ENCODE peak calls at places on chromosomes 5 and 9, in four cellular contexts. One of them, this sample, is unnamed.
A peak's percentile ranks its signal among the peaks of the same experiment; 100 is the strongest.

GRCh38 chr9:77926314-77926959 is 105.2 kb downstream of the GNAQ start:
- DNase-seq in HepG2: no peak
- DNase-seq in A549: peak; percentile 31
- DNase-seq in endothelial cell of umbilical vein: peak; percentile 73
- DNase-seq in this sample: no peak

GRCh38 chr5:135977375-135977928 is 22.7 kb upstream of the LECT2 start:
- DNase-seq in HepG2: no peak
- DNase-seq in A549: peak; percentile 95
- DNase-seq in endothelial cell of umbilical vein: peak; percentile 85
- DNase-seq in this sample: peak; percentile 81

GRCh38 chr9:107624216-107624948 is 134.8 kb upstream of the KLF4 start:
- DNase-seq in HepG2: no peak
- DNase-seq in A549: peak; percentile 30
- DNase-seq in endothelial cell of umbilical vein: no peak
- DNase-seq in this sample: no peak

GRCh38 chr9:121886759-121887485 is 206.2 kb downstream of the TTLL11 start:
- DNase-seq in HepG2: no peak
- DNase-seq in A549: no peak
- DNase-seq in endothelial cell of umbilical vein: no peak
- DNase-seq in this sample: no peak

GRCh38 chr9:91253488-91253887 is 108.2 kb downstream of the AUH start:
- DNase-seq in HepG2: peak; percentile 7
- DNase-seq in A549: peak; percentile 17
- DNase-seq in endothelial cell of umbilical vein: no peak
- DNase-seq in this sample: peak; percentile 42

GRCh38 chr5:147509041-147509709 is 693 bp downstream of the DPYSL3 start:
- DNase-seq in HepG2: no peak
- DNase-seq in A549: no peak
- DNase-seq in endothelial cell of umbilical vein: no peak
- DNase-seq in this sample: no peak

GRCh38 chr9:72843525-72844439 is 109.1 kb downstream of the ALDH1A1 start:
- DNase-seq in HepG2: peak; percentile 74
- DNase-seq in A549: peak; percentile 77
- DNase-seq in endothelial cell of umbilical vein: no peak
- DNase-seq in this sample: no peak

GRCh38 chr5:54981928-54982327 is 3.5 kb downstream of the ESM1 start:
- DNase-seq in HepG2: no peak
- DNase-seq in A549: no peak
- DNase-seq in endothelial cell of umbilical vein: peak; percentile 34
- DNase-seq in this sample: no peak

DNA sequence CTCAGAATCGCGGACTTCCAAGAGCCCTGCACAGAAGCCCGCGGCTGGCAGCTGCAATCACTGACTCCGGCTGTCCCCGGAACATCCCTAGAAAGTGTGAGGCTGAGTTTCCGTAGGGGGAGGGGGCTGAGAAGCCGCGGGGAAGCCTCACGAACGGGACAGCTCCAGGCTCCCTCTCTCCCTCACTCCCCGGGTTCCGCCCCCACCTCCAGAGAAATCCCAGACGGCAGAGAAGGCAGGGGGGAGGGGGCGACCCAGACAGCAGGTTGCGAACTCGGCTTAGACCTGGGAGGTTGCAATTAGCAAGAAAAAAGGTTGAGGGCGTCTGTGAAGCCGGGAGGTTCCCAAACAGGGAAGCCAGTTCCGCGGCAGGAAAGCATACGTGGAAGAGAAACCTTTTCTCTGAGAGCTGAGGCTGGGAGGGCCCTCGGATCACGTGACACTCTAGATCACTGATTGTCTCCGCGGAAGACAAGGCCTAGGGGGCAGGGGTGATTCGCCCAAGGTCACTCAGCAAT is 73.8 kb upstream of the CPLX2 start:
- DNase-seq in HepG2: peak; percentile 40
- DNase-seq in A549: peak; percentile 39
- DNase-seq in endothelial cell of umbilical vein: no peak
- DNase-seq in this sample: no peak
- H3K4me3 ChIP-seq in HepG2: peak overlapping the region; percentile 50
- H3K4me3 ChIP-seq in A549: peak overlapping the region; percentile 53
- H3K4me3 ChIP-seq in endothelial cell of umbilical vein: no peak overlapping the region
- H3K4me3 ChIP-seq in this sample: no peak overlapping the region

DNA sequence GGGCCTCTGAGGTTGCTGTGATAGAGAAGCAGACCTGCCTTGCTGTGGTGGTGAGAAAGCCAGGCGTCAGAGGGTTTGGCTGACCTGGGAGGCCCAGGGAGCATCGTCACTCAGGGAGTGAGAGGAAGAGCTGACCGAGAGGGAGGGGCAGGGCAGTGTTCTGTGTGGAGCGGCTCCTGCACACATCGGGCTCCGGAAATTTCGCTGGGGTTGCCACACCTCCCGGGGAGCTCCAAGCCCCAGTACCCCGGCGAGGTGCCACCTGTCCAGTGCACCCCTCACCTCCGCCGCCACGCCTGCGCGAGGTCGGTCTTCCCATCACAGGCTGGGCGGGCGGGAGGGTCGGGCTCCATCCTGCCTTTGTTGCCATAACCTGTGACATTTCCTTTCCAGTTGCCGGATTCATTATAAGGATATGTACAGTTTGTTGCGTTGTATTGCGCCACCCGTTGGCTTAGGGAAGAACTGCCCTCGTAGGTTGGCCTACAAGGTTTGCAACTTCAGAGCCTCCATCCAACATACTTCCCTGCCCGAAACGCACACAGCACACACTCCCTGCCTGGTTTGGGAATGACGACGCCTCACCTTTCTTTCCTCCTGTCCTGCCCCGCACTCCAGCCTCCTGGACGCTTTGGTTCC is 223.2 kb downstream of the CACNA1B start:
- DNase-seq in HepG2: no peak
- DNase-seq in A549: peak; percentile 10
- DNase-seq in endothelial cell of umbilical vein: no peak
- DNase-seq in this sample: peak; percentile 41
- TF ChIP-seq CTCF in HepG2: peak; percentile 41
- TF ChIP-seq CTCF in A549: no peak
- TF ChIP-seq CTCF in endothelial cell of umbilical vein: no peak
- TF ChIP-seq CTCF in this sample: peak; percentile 44

DNA sequence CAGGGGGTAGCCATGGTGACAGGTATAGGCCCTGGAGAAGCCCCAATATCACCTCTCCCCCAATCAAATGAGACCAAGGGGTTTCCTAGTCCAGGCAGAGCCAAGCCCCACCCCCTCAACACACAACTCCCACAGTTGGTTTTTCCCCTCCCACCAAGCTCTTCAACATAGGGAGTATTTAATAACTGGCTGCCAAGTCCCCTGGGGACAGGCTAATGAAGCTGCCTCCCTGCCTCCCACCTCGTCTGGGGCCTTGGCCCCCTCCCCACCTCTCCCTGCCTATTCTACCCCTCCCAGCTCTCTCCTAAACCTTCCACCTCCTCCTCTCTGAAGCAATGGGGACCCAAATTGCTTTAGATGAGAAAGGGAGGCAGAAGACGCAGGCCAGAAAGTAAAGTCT is 23.4 kb downstream of the CPLX2 start:
- DNase-seq in HepG2: no peak
- DNase-seq in A549: no peak
- DNase-seq in endothelial cell of umbilical vein: no peak
- DNase-seq in this sample: peak; percentile 44
- TF ChIP-seq MYC in HepG2: no peak
- TF ChIP-seq MYC in A549: no peak
- TF ChIP-seq MYC in endothelial cell of umbilical vein: no peak
- TF ChIP-seq MYC in this sample: no peak

DNA sequence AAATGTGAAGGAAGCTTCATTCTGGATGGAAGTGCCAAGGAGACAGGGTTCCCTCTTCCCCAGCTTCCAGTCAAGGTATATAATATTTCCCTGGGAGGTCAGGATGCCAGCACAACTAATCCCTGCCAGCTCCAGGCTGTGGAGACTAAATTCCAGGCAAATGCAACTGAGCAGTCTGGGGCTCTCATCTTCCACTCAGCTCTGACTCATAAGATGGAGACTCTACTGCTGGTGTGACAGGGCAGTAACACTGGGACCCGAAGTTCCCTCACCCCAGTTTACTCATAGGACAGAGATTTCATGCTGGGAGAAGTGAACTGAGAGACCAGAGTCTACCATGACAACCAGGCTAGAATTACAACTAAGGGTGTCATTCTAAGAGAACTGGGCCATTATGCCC is 235.4 kb downstream of the FSTL4 start:
- DNase-seq in HepG2: no peak
- DNase-seq in A549: no peak
- DNase-seq in endothelial cell of umbilical vein: no peak
- DNase-seq in this sample: no peak
- H3K4me3 ChIP-seq in HepG2: no peak overlapping the region
- H3K4me3 ChIP-seq in A549: no peak overlapping the region
- H3K4me3 ChIP-seq in endothelial cell of umbilical vein: no peak overlapping the region
- H3K4me3 ChIP-seq in this sample: no peak overlapping the region

DNA sequence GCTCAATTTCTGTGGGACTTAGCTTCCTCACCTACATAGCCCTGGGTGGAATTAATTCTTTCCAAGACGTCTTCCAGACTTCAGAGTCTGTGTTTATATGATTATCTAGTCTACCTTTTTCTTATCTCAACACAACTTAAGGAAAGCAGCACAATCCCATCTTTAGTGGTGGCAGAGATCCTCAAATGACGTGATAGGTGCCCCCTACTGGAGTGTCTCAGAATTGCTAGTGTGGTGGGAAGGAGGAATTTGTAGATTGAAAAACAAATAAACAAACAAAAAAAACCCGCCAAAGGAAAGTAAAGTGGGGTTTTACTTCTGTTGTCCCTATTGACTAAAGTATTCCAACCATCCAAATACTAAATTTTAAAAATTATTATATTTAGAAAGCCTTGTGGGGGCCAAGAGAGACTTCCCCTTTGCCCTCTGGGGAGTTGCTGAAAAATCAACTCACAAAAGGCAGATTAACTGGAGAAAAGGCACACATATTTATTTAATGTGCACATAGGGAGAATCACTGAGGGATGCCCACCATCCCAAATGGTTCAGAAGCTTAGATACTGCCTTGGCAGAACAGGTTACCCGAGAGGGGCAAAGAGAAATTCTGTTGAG is 283.3 kb downstream of the TMEM167A start:
- DNase-seq in HepG2: peak; percentile 21
- DNase-seq in A549: peak; percentile 36
- DNase-seq in endothelial cell of umbilical vein: peak; percentile 53
- DNase-seq in this sample: peak; percentile 39
- TF ChIP-seq CTCF in HepG2: peak; percentile 60
- TF ChIP-seq CTCF in A549: peak; percentile 55
- TF ChIP-seq CTCF in endothelial cell of umbilical vein: peak; percentile 67
- TF ChIP-seq CTCF in this sample: peak; percentile 84

DNA sequence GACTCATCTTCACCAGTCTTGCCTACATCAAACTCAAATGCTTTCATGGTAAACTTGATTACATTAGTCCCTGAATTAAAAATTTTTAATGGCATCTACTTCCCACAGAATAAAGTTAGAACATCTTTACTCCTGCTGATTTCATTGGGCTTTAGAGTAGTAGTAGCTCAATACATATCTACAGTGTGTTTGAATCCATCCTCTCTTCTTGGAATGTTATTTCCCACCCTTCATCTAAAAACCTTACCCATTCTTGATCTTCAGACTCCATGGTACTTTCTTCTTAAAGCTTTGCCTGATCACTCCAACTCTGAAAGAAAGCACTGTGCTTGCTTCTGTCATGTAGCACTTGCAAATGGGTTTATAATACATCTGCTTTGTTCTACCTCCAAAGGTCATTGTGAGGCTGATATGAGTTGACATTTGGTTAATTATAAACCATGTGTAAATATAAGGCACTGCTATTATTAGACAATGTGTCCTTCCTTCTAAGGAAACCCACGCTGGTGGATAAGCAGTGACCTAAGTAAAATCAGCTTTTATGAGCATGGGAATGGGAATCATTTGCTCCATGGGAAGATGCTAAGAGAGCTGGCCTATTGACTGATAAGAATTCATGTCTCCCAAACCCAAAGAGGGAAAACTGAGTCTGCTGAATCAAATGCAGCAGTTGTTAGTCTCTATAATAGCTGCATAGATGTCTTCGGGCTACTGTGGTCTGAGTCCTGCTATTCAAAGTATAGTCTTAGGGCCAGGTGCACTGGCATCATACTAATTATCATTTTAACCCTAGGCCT is 7.5 kb upstream of the PRLR start:
- DNase-seq in HepG2: peak; percentile 86
- DNase-seq in A549: peak; percentile 64
- DNase-seq in endothelial cell of umbilical vein: no peak
- DNase-seq in this sample: no peak
- TF ChIP-seq MYC in HepG2: no peak
- TF ChIP-seq MYC in A549: no peak
- TF ChIP-seq MYC in endothelial cell of umbilical vein: no peak
- TF ChIP-seq MYC in this sample: no peak

GRCh38 chr5:43603535-43604363 is 769 bp downstream of the NNT start:
- DNase-seq in HepG2: peak; percentile 31
- DNase-seq in A549: no peak
- DNase-seq in endothelial cell of umbilical vein: peak; percentile 63
- DNase-seq in this sample: peak; percentile 90

GRCh38 chr5:43602818-43603534 is at the start of gene NNT:
- DNase-seq in HepG2: peak; percentile 61
- DNase-seq in A549: peak; percentile 55
- DNase-seq in endothelial cell of umbilical vein: peak; percentile 67
- DNase-seq in this sample: peak; percentile 88

GRCh38 chr5:43601454-43602260 is 1.3 kb upstream of the NNT start:
- DNase-seq in HepG2: peak; percentile 32
- DNase-seq in A549: no peak
- DNase-seq in endothelial cell of umbilical vein: peak; percentile 81
- DNase-seq in this sample: peak; percentile 68

GRCh38 chr5:43604699-43605098 is 1.7 kb downstream of the NNT start:
- DNase-seq in HepG2: no peak
- DNase-seq in A549: no peak
- DNase-seq in endothelial cell of umbilical vein: no peak
- DNase-seq in this sample: no peak

GRCh38 chr5:43602456-43602817 is 543 bp upstream of the NNT start:
- DNase-seq in HepG2: peak; percentile 30
- DNase-seq in A549: peak; percentile 30
- DNase-seq in endothelial cell of umbilical vein: peak; percentile 70
- DNase-seq in this sample: peak; percentile 68
- H3K4me3 ChIP-seq in HepG2: peak overlapping the region; percentile 61
- H3K4me3 ChIP-seq in A549: peak overlapping the region; percentile 70
- H3K4me3 ChIP-seq in endothelial cell of umbilical vein: peak overlapping the region; percentile 53
- H3K4me3 ChIP-seq in this sample: peak overlapping the region; percentile 75

DNA sequence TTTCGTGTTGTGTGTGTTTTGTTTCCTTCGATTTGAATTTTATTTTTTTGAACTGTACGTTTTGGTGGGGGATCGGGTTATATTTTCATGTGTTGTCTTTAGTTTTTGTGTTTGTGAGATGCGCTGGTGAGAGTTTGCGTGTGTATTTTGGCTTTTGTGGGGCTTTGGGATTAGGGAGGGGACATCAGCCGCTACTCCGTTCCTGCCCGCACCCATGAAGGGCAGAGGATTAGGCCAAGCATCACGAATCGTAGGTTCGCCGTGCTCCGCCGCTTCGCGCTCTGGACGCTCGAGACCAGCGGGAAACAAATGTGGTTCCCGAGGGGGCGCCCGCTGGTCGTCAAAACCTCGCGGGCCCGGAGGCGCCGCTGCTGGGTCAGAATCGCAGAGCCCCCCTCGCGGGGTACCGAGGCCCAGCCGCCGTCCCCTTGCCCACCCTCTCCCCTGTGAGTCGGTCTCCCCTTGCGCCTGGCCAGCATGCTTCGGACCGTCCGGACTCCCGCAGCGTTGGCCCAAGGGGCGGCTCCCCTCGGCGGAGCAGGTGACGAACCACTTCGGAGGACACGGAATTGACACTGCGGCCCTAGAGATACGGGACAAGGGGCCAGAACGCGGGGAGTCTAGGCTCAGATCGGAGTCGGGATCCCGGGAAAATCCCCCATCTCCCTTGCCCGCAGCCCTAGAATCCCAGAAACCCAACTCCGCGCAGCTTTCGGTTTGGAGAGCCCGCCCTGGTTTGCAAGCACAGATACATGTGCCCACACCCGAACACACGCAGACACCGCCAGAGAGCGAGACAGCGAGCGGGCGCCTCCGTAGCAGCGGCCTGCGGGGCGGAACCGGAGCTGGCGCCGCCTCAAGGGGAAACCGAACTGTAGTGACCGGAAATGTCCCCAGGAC is 2.4 kb upstream of the PAX5 start:
- DNase-seq in HepG2: no peak
- DNase-seq in A549: no peak
- DNase-seq in endothelial cell of umbilical vein: peak; percentile 30
- DNase-seq in this sample: peak; percentile 58
- TF ChIP-seq CTCF in HepG2: no peak
- TF ChIP-seq CTCF in A549: no peak
- TF ChIP-seq CTCF in endothelial cell of umbilical vein: no peak
- TF ChIP-seq CTCF in this sample: no peak

This sample was measured in NB4.